ENCODE peak calls at places on chromosomes 7 and 10, in four cellular contexts. E is OCI-LY7, X is mammary epithelial cell, J is H1. Q is an unnamed sample. For H3K79me2, the result is how much of the 10 kb centered on the place peaks cover.

GRCh38 chr10:116098411-116099019 is 174.5 kb downstream of the GFRA1 start:
- DNase-seq in J (no peak), X (no peak), E (no peak), Q (no peak)

GRCh38 chr7:104926905-104927454 is 87.0 kb upstream of the KMT2E start:
- DNase-seq in E (no peak), X (no peak), J (no peak), Q (no peak)

GRCh38 chr10:77279207-77279606 is 358.4 kb downstream of the KCNMA1 start:
- DNase-seq in J (no peak), X (peak), E (no peak), Q (no peak)

GRCh38 chr10:80407836-80408197 is 534 bp upstream of the PRXL2A start:
- DNase-seq in X (peak), E (no peak), J (no peak), Q (peak)

GRCh38 chr10:68474021-68474420 is 2.2 kb upstream of the DNA2 start:
- DNase-seq in E (no peak), X (no peak), J (no peak), Q (no peak)

GRCh38 chr10:606767-607544 is 82.5 kb downstream of the DIP2C start:
- DNase-seq in J (no peak), E (no peak), X (no peak), Q (no peak)

GRCh38 chr10:12742776-12743175 is 258.7 kb downstream of the CCDC3 start:
- DNase-seq in E (no peak), J (no peak), X (no peak), Q (no peak)

GRCh38 chr10:60140681-60141632 is 234.6 kb upstream of the CCDC6 start:
- DNase-seq in J (no peak), E (no peak), X (no peak), Q (no peak)

GRCh38 chr7:137304624-137305235 is 38.8 kb downstream of the PTN start:
- DNase-seq in J (no peak), E (no peak), X (no peak), Q (no peak)

GRCh38 chr10:58672855-58673254 is 160.2 kb downstream of the BICC1 start:
- DNase-seq in J (no peak), X (no peak), E (no peak), Q (no peak)

GRCh38 chr10:120336910-120337540 is 120.0 kb upstream of the PLPP4 start:
- DNase-seq in X (peak), E (peak), J (peak), Q (peak)

GRCh38 chr10:45374451-45375052 is 536 bp downstream of the ALOX5 start:
- DNase-seq in E (peak), X (peak), J (no peak), Q (no peak)

GRCh38 chr7:137390076-137390475 is 46.5 kb upstream of the PTN start:
- DNase-seq in X (no peak), E (no peak), J (no peak), Q (no peak)

GRCh38 chr7:129769400-129769774 is 157.9 kb downstream of the NRF1 start:
- DNase-seq in J (no peak), E (no peak), X (no peak), Q (no peak)

GRCh38 chr10:110349826-110350225 is 45.1 kb upstream of the SMNDC1 start:
- DNase-seq in X (no peak), E (no peak), J (no peak), Q (no peak)

GRCh38 chr7:137485818-137486217 is 142.3 kb upstream of the PTN start:
- DNase-seq in X (no peak), E (no peak), J (no peak), Q (no peak)

GRCh38 chr10:123807444-123808035 is 84.1 kb downstream of the CPXM2 start:
- DNase-seq in J (no peak), X (no peak), E (no peak), Q (peak)

GRCh38 chr7:85407401-85407800 is 220.5 kb upstream of the SEMA3D start:
- DNase-seq in E (no peak), X (no peak), J (no peak), Q (no peak)

GRCh38 chr10:73228247-73228646 is 18.8 kb downstream of the DNAJC9 start:
- DNase-seq in J (no peak), X (no peak), E (no peak), Q (no peak)

GRCh38 chr10:127524869-127525268 is 24.2 kb upstream of the NPS start:
- DNase-seq in E (no peak), X (peak), J (no peak), Q (no peak)

GRCh38 chr7:154841731-154842331 is 161.1 kb downstream of the PAXIP1 start:
- DNase-seq in X (no peak), E (no peak), J (no peak), Q (no peak)

GRCh38 chr10:91296471-91296870 is 76.0 kb downstream of the PCGF5 start:
- DNase-seq in E (peak), X (peak), J (no peak), Q (peak)

GRCh38 chr7:1928555-1929348 is 258.7 kb downstream of the ELFN1 start:
- DNase-seq in X (no peak), J (no peak), E (no peak), Q (no peak)

DNA sequence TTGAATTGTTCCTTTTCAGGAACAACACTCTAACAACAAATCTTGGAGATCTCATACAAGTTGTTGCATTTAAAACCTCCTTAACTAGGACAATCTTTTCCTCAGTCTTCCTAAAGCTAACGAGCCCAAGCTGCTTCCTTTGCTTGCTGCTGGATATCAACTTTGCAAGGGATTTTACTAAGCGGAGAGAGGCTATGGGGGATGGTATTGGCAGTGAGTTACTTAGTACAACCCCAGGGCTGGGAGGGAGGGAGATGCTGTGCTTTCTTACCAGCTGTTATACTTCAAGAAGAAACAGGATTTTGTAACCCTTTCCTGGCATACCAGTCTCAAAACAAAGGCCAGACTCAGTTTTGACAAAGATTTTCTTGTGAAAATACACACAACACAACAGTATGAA is 19.5 kb upstream of the COL1A2 start:
- DNase-seq in J (no peak), X (no peak), E (no peak), Q (peak)
- H3K79me2 ChIP-seq in J (under half), X (under half), E (under half), Q (under half)

GRCh38 chr7:78080811-78081210 is 282.2 kb downstream of the PHTF2 start:
- DNase-seq in J (no peak), E (no peak), X (no peak), Q (no peak)

GRCh38 chr7:78081344-78081743 is 282.8 kb downstream of the PHTF2 start:
- DNase-seq in X (no peak), E (no peak), J (no peak), Q (no peak)

GRCh38 chr7:78080241-78080640 is 281.7 kb downstream of the PHTF2 start:
- DNase-seq in E (no peak), J (no peak), X (no peak), Q (no peak)

GRCh38 chr7:78082556-78082955 is 284.0 kb downstream of the PHTF2 start:
- DNase-seq in X (no peak), E (no peak), J (no peak), Q (no peak)

DNA sequence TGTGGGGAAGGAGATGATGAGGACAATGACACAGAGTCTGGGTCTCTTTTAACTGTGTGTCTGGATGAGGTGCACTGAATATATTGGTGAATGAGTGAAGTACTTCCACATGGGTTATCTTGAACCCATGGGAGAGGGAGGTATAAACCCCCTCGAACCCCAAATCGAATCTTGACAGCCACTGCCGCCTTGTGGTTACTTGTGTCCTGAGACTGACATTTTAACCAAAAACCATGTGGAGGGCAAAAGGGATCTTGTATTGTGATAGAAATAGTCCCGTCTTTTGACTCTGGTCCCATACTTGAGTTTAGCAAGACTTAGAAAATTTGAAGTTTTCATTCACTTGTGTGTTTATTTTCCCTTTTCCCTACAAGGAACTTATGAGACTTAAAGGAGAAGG is 283.3 kb downstream of the PHTF2 start:
- DNase-seq in J (no peak), X (no peak), E (no peak), Q (no peak)
- TF ChIP-seq CTCF in J (peak), X (no peak), E (peak), Q (no peak)

GRCh38 chr7:25240896-25241295 is 12.6 kb upstream of the NPVF start:
- DNase-seq in X (peak), J (no peak), E (no peak), Q (no peak)

GRCh38 chr7:25239888-25240287 is 11.6 kb upstream of the NPVF start:
- DNase-seq in J (no peak), X (no peak), E (no peak), Q (no peak)

GRCh38 chr7:25238056-25238745 is 9.9 kb upstream of the NPVF start:
- DNase-seq in X (no peak), E (no peak), J (no peak), Q (no peak)

GRCh38 chr7:25242678-25243077 is 14.4 kb upstream of the NPVF start:
- DNase-seq in X (no peak), E (no peak), J (no peak), Q (no peak)

GRCh38 chr7:25240340-25240739 is 12.1 kb upstream of the NPVF start:
- DNase-seq in X (no peak), E (no peak), J (no peak), Q (no peak)
- H3K79me2 ChIP-seq in X (under half), E (under half), J (under half), Q (under half)

GRCh38 chr7:28957064-28957821 is 887 bp downstream of the TRIL start:
- DNase-seq in J (no peak), E (no peak), X (no peak), Q (peak)

GRCh38 chr7:28955356-28955722 is 2.8 kb downstream of the TRIL start:
- DNase-seq in X (no peak), E (no peak), J (no peak), Q (no peak)

GRCh38 chr7:28957822-28958234 is 302 bp downstream of the TRIL start:
- DNase-seq in X (no peak), J (no peak), E (no peak), Q (peak)

GRCh38 chr7:28955723-28956607 is 2.2 kb downstream of the TRIL start:
- DNase-seq in X (peak), J (no peak), E (no peak), Q (peak)

DNA sequence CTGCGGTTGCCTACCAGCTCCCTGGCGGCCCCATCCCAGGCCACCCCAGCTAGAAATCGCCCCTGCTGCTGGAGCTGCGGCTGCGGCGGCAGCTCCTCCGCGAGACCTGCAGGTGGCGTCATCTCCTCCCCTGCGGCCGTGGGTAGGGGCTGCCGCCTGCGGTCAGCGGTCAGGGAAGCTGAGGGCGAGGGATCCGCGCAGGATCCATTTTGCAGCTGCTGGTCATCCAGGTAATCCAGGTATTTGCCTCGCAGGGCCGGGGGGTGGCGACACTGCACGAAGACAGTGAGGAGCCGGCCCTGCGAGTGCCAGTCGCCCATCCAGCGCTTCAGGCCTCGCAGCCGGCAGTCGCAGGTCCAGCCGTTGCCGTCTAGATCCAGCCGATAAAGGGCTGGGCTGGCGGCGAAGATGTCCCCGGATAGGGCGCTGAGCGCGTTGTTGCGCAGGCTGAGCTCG is 1.5 kb downstream of the TRIL start:
- DNase-seq in E (no peak), X (peak), J (no peak), Q (peak)
- TF ChIP-seq CTCF in E (no peak), X (peak), J (peak), Q (peak)

GRCh38 chr10:35427543-35427942 is 91.2 kb downstream of the CCNY start:
- DNase-seq in X (no peak), J (no peak), E (no peak), Q (no peak)
- H3K79me2 ChIP-seq in X (half or more), J (half or more), E (under half), Q (half or more)